ENCODE peak calls at places on chromosomes 16 and 17, in six cellular contexts. Z is activated gamma-delta T cell treated with Interleukin-2 at 50 U/mL for 16 hours, W is C1 segment of cervical spinal cord, H is trophoblast cell, M is MCF 10A, I is GM03348. R is an unnamed sample.

GRCh38 chr17:45905812-45906211 is 11.5 kb downstream of the MAPT start:
- DNase-seq in Z (no peak), W (no peak), H (no peak), M (no peak), I (no peak), R (no peak)

GRCh38 chr16:81634380-81635121 is 144.5 kb upstream of the PLCG2 start:
- DNase-seq in Z (no peak), W (no peak), H (no peak), M (no peak), I (no peak), R (no peak)

GRCh38 chr17:41619162-41619933 is 5.0 kb downstream of the KRT17 start:
- DNase-seq in Z (no peak), W (no peak), H (no peak), M (no peak), I (no peak), R (no peak)

GRCh38 chr16:932831-933330 is 37.9 kb downstream of the LMF1 start:
- DNase-seq in Z (no peak), W (no peak), H (no peak), M (no peak), I (no peak), R (no peak)

GRCh38 chr17:48840441-48840840 is 9.6 kb downstream of the CALCOCO2 start:
- DNase-seq in Z (no peak), W (no peak), H (no peak), M (no peak), I (peak), R (peak)

GRCh38 chr17:49759203-49759602 is 4.7 kb downstream of the FAM117A start:
- DNase-seq in Z (no peak), W (no peak), H (no peak), M (no peak), I (no peak), R (no peak)

GRCh38 chr17:47993031-47993546 is 22.2 kb downstream of the CDK5RAP3 start:
- DNase-seq in Z (no peak), W (no peak), H (no peak), M (no peak), I (no peak), R (no peak)

GRCh38 chr16:57538235-57538711 is 1.9 kb upstream of the CCDC102A start:
- DNase-seq in Z (no peak), W (no peak), H (no peak), M (no peak), I (no peak), R (no peak)

GRCh38 chr16:12387311-12387710 is 410.8 kb downstream of the SNX29 start:
- DNase-seq in Z (no peak), W (no peak), H (no peak), M (no peak), I (no peak), R (no peak)